ENCODE peak calls at places on chromosomes 16 and 17, in five cellular contexts. F, G, U, L and K are unnamed samples.

GRCh38 chr17:17376362-17376761 is 73.2 kb downstream of the NT5M start:
- DNase-seq in F (no peak), G (no peak), U (no peak), L (peak), K (no peak)

GRCh38 chr17:64992325-64992802 is 64.2 kb downstream of the GNA13 start:
- DNase-seq in F (no peak), G (no peak), U (no peak), L (no peak), K (no peak)

GRCh38 chr16:81537721-81538561 is 93.3 kb downstream of the CMIP start:
- DNase-seq in F (no peak), G (no peak), U (no peak), L (peak), K (no peak)

GRCh38 chr16:50183316-50183715 is 30.2 kb downstream of the TENT4B start:
- DNase-seq in F (no peak), G (no peak), U (no peak), L (peak), K (no peak)

GRCh38 chr16:65415460-65415859 is 293.6 kb upstream of the CDH11 start:
- DNase-seq in F (no peak), G (no peak), U (no peak), L (peak), K (no peak)

GRCh38 chr17:50767446-50767845 is at the start of gene ANKRD40CL:
- DNase-seq in F (no peak), G (no peak), U (no peak), L (no peak), K (no peak)

GRCh38 chr16:29825145-29826044 is 5.1 kb downstream of the MVP start:
- DNase-seq in F (no peak), G (peak), U (peak), L (peak), K (no peak)

GRCh38 chr17:64036198-64036922 is 15.9 kb upstream of the ICAM2 start:
- DNase-seq in F (no peak), G (no peak), U (no peak), L (no peak), K (peak)

GRCh38 chr17:38798614-38799500 is 499 bp downstream of the PIP4K2B start:
- DNase-seq in F (peak), G (no peak), U (peak), L (peak), K (no peak)

GRCh38 chr17:63780507-63780906 is 6.5 kb downstream of the DDX42 start:
- DNase-seq in F (no peak), G (no peak), U (peak), L (no peak), K (no peak)

GRCh38 chr16:67833035-67833417 is 9.1 kb upstream of the THAP11 start:
- DNase-seq in F (no peak), G (no peak), U (no peak), L (peak), K (no peak)

GRCh38 chr17:29835438-29836351 is 94.3 kb downstream of the SSH2 start:
- DNase-seq in F (no peak), G (no peak), U (no peak), L (peak), K (no peak)

GRCh38 chr17:8941520-8941919 is 24.0 kb downstream of the PIK3R5 start:
- DNase-seq in F (peak), G (peak), U (peak), L (no peak), K (no peak)

GRCh38 chr17:73430848-73431247 is 119.0 kb upstream of the CDC42EP4 start:
- DNase-seq in F (no peak), G (no peak), U (peak), L (peak), K (no peak)

GRCh38 chr16:47712276-47713224 is 251.4 kb downstream of the PHKB start:
- DNase-seq in F (no peak), G (no peak), U (no peak), L (no peak), K (no peak)

GRCh38 chr17:31582151-31582907 is 190.9 kb downstream of the RAB11FIP4 start:
- DNase-seq in F (no peak), G (no peak), U (peak), L (peak), K (peak)

GRCh38 chr16:28935924-28936783 is 4.4 kb downstream of the CD19 start:
- DNase-seq in F (peak), G (peak), U (peak), L (peak), K (peak)

GRCh38 chr16:9316615-9317014 is 225.2 kb downstream of the HAPSTR1 start:
- DNase-seq in F (no peak), G (no peak), U (no peak), L (no peak), K (no peak)

GRCh38 chr16:48365030-48365600 is 20.1 kb downstream of the SIAH1 start:
- DNase-seq in F (no peak), G (no peak), U (no peak), L (no peak), K (no peak)

GRCh38 chr16:89325861-89326471 is 108.5 kb downstream of the ZNF778 start:
- DNase-seq in F (no peak), G (no peak), U (peak), L (peak), K (no peak)

GRCh38 chr17:17548044-17548443 is 43.5 kb downstream of the PEMT start:
- DNase-seq in F (no peak), G (no peak), U (no peak), L (no peak), K (no peak)

GRCh38 chr16:89453662-89454321 is 36.6 kb downstream of the ANKRD11 start:
- DNase-seq in F (no peak), G (no peak), U (no peak), L (peak), K (no peak)

GRCh38 chr17:1460233-1460632 is 4.2 kb upstream of the CRK start:
- DNase-seq in F (no peak), G (no peak), U (no peak), L (no peak), K (peak)

GRCh38 chr16:59702531-59702930 is 968.4 kb upstream of the GOT2 start:
- DNase-seq in F (no peak), G (no peak), U (no peak), L (no peak), K (no peak)

GRCh38 chr16:8855051-8855786 is 13.6 kb downstream of the CARHSP1 start:
- DNase-seq in F (no peak), G (no peak), U (no peak), L (no peak), K (no peak)

GRCh38 chr16:88306411-88306810 is 76.3 kb upstream of the ZNF469 start:
- DNase-seq in F (no peak), G (no peak), U (no peak), L (no peak), K (no peak)

GRCh38 chr17:67606471-67606870 is 111.3 kb upstream of the NOL11 start:
- DNase-seq in F (no peak), G (no peak), U (no peak), L (peak), K (no peak)

GRCh38 chr16:31464348-31464769 is 5.1 kb downstream of the ARMC5 start:
- DNase-seq in F (no peak), G (no peak), U (no peak), L (no peak), K (no peak)

GRCh38 chr17:82012482-82013295 is 10.0 kb downstream of the CENPX start:
- DNase-seq in F (no peak), G (no peak), U (no peak), L (no peak), K (no peak)

GRCh38 chr17:72254808-72255449 is 134.1 kb downstream of the SOX9 start:
- DNase-seq in F (no peak), G (no peak), U (no peak), L (no peak), K (no peak)

GRCh38 chr16:67393790-67394270 is 532 bp upstream of the TPPP3 start:
- DNase-seq in F (no peak), G (no peak), U (no peak), L (no peak), K (no peak)

GRCh38 chr16:1991135-1991551 is 1.4 kb downstream of the SYNGR3 start:
- DNase-seq in F (peak), G (peak), U (peak), L (no peak), K (no peak)

GRCh38 chr17:28745777-28746473 is 2.1 kb downstream of the TRAF4 start:
- DNase-seq in F (no peak), G (no peak), U (no peak), L (no peak), K (no peak)

GRCh38 chr16:62033065-62033464 is 3.2 kb downstream of the CDH8 start:
- DNase-seq in F (no peak), G (no peak), U (no peak), L (no peak), K (no peak)